ENCODE peak calls at places on chromosomes 7 and 10, in six cellular contexts. P, Z, W, C, J and T are unnamed samples.

GRCh38 chr10:73894245-73894971 is 16.5 kb upstream of the PLAU start:
- DNase-seq in P (peak), Z (no peak), W (no peak), C (no peak), J (no peak), T (peak)

GRCh38 chr10:72272689-72273409 is 875 bp upstream of the DDIT4 start:
- DNase-seq in P (peak), Z (peak), W (peak), C (peak), J (peak), T (peak)

GRCh38 chr7:29639887-29640600 is 76.4 kb downstream of the PRR15 start:
- DNase-seq in P (no peak), Z (no peak), W (no peak), C (no peak), J (no peak), T (no peak)

GRCh38 chr7:93921607-93922446 is at the start of gene GNG11:
- DNase-seq in P (peak), Z (peak), W (peak), C (peak), J (peak), T (peak)

GRCh38 chr10:30493609-30494530 is 59.9 kb downstream of the MAP3K8 start:
- DNase-seq in P (peak), Z (no peak), W (peak), C (no peak), J (no peak), T (peak)

GRCh38 chr10:128641998-128642397 is 515.8 kb upstream of the MKI67 start:
- DNase-seq in P (no peak), Z (no peak), W (peak), C (no peak), J (no peak), T (no peak)

GRCh38 chr10:28783089-28783488 is 105.8 kb downstream of the BAMBI start:
- DNase-seq in P (no peak), Z (no peak), W (peak), C (no peak), J (no peak), T (no peak)

GRCh38 chr10:18179901-18180300 is 39.7 kb downstream of the CACNB2 start:
- DNase-seq in P (peak), Z (no peak), W (no peak), C (no peak), J (no peak), T (no peak)

GRCh38 chr10:132945125-132945893 is 2.9 kb upstream of the CFAP46 start:
- DNase-seq in P (no peak), Z (no peak), W (no peak), C (peak), J (no peak), T (no peak)

GRCh38 chr7:91266931-91267557 is 2.8 kb downstream of the FZD1 start:
- DNase-seq in P (no peak), Z (no peak), W (no peak), C (peak), J (no peak), T (no peak)

GRCh38 chr10:21020545-21020944 is 123.4 kb upstream of the NEBL start:
- DNase-seq in P (no peak), Z (no peak), W (peak), C (peak), J (peak), T (no peak)

GRCh38 chr7:116772926-116773749 is 89.2 kb upstream of the CAPZA2 start:
- DNase-seq in P (no peak), Z (no peak), W (no peak), C (no peak), J (no peak), T (no peak)

GRCh38 chr10:76984559-76985443 is 652.8 kb downstream of the KCNMA1 start:
- DNase-seq in P (peak), Z (peak), W (peak), C (peak), J (peak), T (peak)

GRCh38 chr10:79267449-79267848 is 79.8 kb upstream of the PPIF start:
- DNase-seq in P (no peak), Z (no peak), W (peak), C (no peak), J (no peak), T (no peak)
- H3K4ac ChIP-seq in P (peak), Z (no peak), W (no peak), C (no peak), J (no peak), T (peak)

GRCh38 chr7:1122832-1123501 is 35.1 kb downstream of the GPER1 start:
- DNase-seq in P (no peak), Z (no peak), W (no peak), C (no peak), J (no peak), T (no peak)

GRCh38 chr7:1124164-1124563 is 35.8 kb downstream of the ZFAND2A start:
- DNase-seq in P (no peak), Z (no peak), W (no peak), C (no peak), J (no peak), T (no peak)

GRCh38 chr7:1121886-1122831 is 34.2 kb downstream of the GPER1 start:
- DNase-seq in P (no peak), Z (no peak), W (no peak), C (no peak), J (no peak), T (no peak)

GRCh38 chr7:1124816-1125602 is 35.0 kb downstream of the ZFAND2A start:
- DNase-seq in P (no peak), Z (no peak), W (no peak), C (no peak), J (no peak), T (no peak)

DNA sequence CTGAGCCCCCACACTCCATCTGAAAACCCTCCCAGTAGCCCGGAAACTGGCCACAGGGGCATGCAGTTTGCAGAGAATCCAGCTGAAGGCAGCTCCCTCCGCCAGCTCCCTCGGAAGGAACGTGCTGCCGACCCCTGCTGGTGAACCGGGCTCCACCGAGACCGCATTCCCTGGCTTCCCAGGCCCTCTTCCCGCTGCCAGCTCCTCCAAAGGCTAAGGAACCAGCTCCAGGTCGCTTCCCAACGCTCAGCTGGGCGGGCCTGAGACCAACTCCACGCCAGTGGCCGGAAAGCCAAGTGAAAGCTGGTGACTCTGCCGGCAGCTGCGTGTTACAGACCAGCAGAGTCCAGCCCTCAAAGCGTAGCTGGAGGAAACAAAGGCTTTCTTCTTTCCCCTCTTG is 35.8 kb downstream of the GPER1 start:
- DNase-seq in P (peak), Z (peak), W (peak), C (peak), J (peak), T (peak)
- H2BK120ac ChIP-seq in P (no peak), Z (no peak), W (no peak), C (no peak), J (no peak), T (no peak)

GRCh38 chr10:79136227-79137005 is 67.7 kb downstream of the ZMIZ1 start:
- DNase-seq in P (no peak), Z (no peak), W (no peak), C (no peak), J (no peak), T (no peak)

GRCh38 chr10:79137404-79137803 is 68.6 kb downstream of the ZMIZ1 start:
- DNase-seq in P (no peak), Z (no peak), W (no peak), C (no peak), J (no peak), T (no peak)

GRCh38 chr10:79139124-79139835 is 70.5 kb downstream of the ZMIZ1 start:
- DNase-seq in P (peak), Z (no peak), W (no peak), C (no peak), J (no peak), T (peak)

GRCh38 chr10:79138449-79139123 is 69.8 kb downstream of the ZMIZ1 start:
- DNase-seq in P (no peak), Z (no peak), W (no peak), C (no peak), J (no peak), T (no peak)

DNA sequence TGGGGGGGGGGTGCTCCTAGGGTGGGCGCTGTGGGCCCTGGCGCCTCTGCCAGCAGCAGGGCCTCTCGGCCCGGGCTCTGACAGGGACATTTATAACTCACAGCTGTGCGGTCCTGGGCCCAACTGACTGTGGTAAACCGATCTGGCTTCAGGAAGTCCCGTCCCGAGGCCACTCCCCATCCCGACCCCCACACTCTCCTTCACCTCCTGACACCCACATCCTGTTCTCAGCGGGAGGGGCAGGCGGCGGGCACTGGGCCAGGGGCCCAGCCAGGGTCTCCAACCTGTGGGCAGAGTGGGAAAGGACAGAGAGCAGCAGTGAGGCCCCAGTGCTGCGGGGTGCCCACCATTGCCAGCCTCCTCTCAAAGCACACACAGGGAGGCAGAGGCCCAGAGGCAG is 69.1 kb downstream of the ZMIZ1 start:
- DNase-seq in P (peak), Z (no peak), W (no peak), C (no peak), J (no peak), T (no peak)
- H3K4ac ChIP-seq in P (peak), Z (no peak), W (peak), C (no peak), J (no peak), T (no peak)

GRCh38 chr7:27169658-27170493 is 4.2 kb downstream of the HOXA10 start:
- DNase-seq in P (no peak), Z (no peak), W (peak), C (peak), J (no peak), T (peak)

GRCh38 chr7:27167170-27167505 is 1.8 kb upstream of the HOXA9 start:
- DNase-seq in P (no peak), Z (no peak), W (no peak), C (no peak), J (no peak), T (no peak)

GRCh38 chr7:27166475-27167169 is 1.3 kb upstream of the HOXA9 start:
- DNase-seq in P (no peak), Z (no peak), W (no peak), C (no peak), J (no peak), T (no peak)

GRCh38 chr7:27167916-27168264 is 2.6 kb upstream of the HOXA9 start:
- DNase-seq in P (no peak), Z (no peak), W (no peak), C (no peak), J (no peak), T (no peak)

GRCh38 chr7:27168265-27168947 is 3.1 kb upstream of the HOXA9 start:
- DNase-seq in P (no peak), Z (no peak), W (peak), C (no peak), J (no peak), T (no peak)
- H2BK120ac ChIP-seq in P (no peak), Z (no peak), W (no peak), C (no peak), J (no peak), T (no peak)